ENCODE peak calls at places on chromosomes 2 and 18, in eight cellular contexts. D is pancreas, Y is thoracic aorta, S is GM13977, B is OCI-LY7, L is psoas muscle, F is upper lobe of right lung, K is GM13976. C is an unnamed sample.

GRCh38 chr2:119939915-119940314 is 73.0 kb upstream of the EPB41L5 start:
- DNase-seq in D (no peak), Y (no peak), S (no peak), B (no peak), L (no peak), F (no peak), K (no peak), C (no peak)

GRCh38 chr2:226411727-226412360 is 387.8 kb downstream of the IRS1 start:
- DNase-seq in D (no peak), Y (no peak), S (no peak), B (no peak), L (no peak), F (no peak), K (no peak), C (no peak)

GRCh38 chr2:180983468-180984388 is 3.3 kb downstream of the UBE2E3 start:
- DNase-seq in D (no peak), Y (no peak), S (peak; percentile 37), B (peak; percentile 73), L (no peak), F (no peak), K (peak; percentile 30), C (no peak)

GRCh38 chr2:96072746-96073145 is 38.0 kb upstream of the GPAT2 start:
- DNase-seq in D (no peak), Y (no peak), S (no peak), B (no peak), L (no peak), F (peak; percentile 70), K (no peak), C (no peak)

GRCh38 chr18:51622676-51623075 is 425.2 kb upstream of the MEX3C start:
- DNase-seq in D (no peak), Y (no peak), S (no peak), B (no peak), L (no peak), F (no peak), K (no peak), C (no peak)

GRCh38 chr18:57655740-57656139 is 34.1 kb upstream of the NARS1 start:
- DNase-seq in D (no peak), Y (no peak), S (no peak), B (no peak), L (no peak), F (no peak), K (no peak), C (no peak)

GRCh38 chr2:233758849-233759248 is 1.2 kb upstream of the UGT1A1 start:
- DNase-seq in D (no peak), Y (no peak), S (no peak), B (no peak), L (no peak), F (no peak), K (no peak), C (no peak)

GRCh38 chr18:45249306-45249705 is 366.0 kb upstream of the SLC14A2 start:
- DNase-seq in D (no peak), Y (no peak), S (no peak), B (no peak), L (no peak), F (no peak), K (no peak), C (no peak)

GRCh38 chr2:109466674-109467575 is 146.8 kb downstream of the SEPTIN10 start:
- DNase-seq in D (no peak), Y (no peak), S (no peak), B (no peak), L (no peak), F (peak; percentile 26), K (no peak), C (no peak)

GRCh38 chr2:100880730-100881129 is 60.8 kb downstream of the NPAS2 start:
- DNase-seq in D (no peak), Y (no peak), S (no peak), B (no peak), L (no peak), F (no peak), K (no peak), C (no peak)

GRCh38 chr2:239819974-239820555 is 205.1 kb downstream of the NDUFA10 start:
- DNase-seq in D (no peak), Y (no peak), S (no peak), B (no peak), L (no peak), F (peak; percentile 58), K (no peak), C (no peak)

GRCh38 chr2:235418918-235419317 is 74.9 kb upstream of the AGAP1 start:
- DNase-seq in D (no peak), Y (no peak), S (no peak), B (no peak), L (no peak), F (no peak), K (no peak), C (no peak)
- TF ChIP-seq CTCF in D (no peak), Y (no peak), S (no peak), B (no peak), L (no peak), F (no peak), K (no peak), C (no peak)

GRCh38 chr2:69509750-69510140 is 72.5 kb upstream of the NFU1 start:
- DNase-seq in D (no peak), Y (no peak), S (no peak), B (no peak), L (no peak), F (no peak), K (no peak), C (no peak)

GRCh38 chr2:69510204-69510603 is 73.0 kb upstream of the NFU1 start:
- DNase-seq in D (no peak), Y (no peak), S (no peak), B (no peak), L (no peak), F (no peak), K (no peak), C (no peak)

GRCh38 chr2:69514836-69515235 is 77.6 kb upstream of the NFU1 start:
- DNase-seq in D (no peak), Y (no peak), S (no peak), B (no peak), L (no peak), F (no peak), K (no peak), C (no peak)

GRCh38 chr2:69514406-69514805 is 77.2 kb upstream of the NFU1 start:
- DNase-seq in D (no peak), Y (no peak), S (no peak), B (no peak), L (no peak), F (no peak), K (no peak), C (no peak)

DNA sequence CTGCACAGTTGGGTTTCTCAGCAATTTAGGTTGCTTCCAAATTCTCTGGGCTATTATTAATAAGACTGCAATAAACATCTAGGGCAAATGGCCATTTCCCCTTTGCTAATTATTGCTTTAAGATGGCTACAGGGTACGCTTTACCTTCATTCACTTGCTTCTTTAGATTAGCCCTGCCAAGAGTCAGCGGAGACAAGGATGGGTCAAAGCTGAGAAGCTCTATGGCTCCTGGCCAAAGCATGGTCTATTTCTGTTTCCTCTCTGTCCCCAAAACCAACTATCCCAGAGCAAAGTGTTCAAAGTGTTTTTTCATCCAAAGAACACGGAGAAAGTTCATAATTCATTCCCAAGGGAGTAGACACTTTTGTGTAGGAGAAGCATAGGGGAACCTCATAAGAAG is 75.2 kb upstream of the NFU1 start:
- DNase-seq in D (no peak), Y (no peak), S (no peak), B (no peak), L (no peak), F (no peak), K (no peak), C (no peak)
- TF ChIP-seq CTCF in D (no peak), Y (no peak), S (no peak), B (no peak), L (no peak), F (no peak), K (no peak), C (no peak)

GRCh38 chr2:148918554-148918953 is 43.5 kb downstream of the KIF5C start:
- DNase-seq in D (no peak), Y (no peak), S (no peak), B (no peak), L (no peak), F (no peak), K (no peak), C (no peak)
- TF ChIP-seq CTCF in D (no peak), Y (no peak), S (no peak), B (no peak), L (no peak), F (no peak), K (no peak), C (no peak)

GRCh38 chr2:8802741-8803140 is 34.7 kb downstream of the KIDINS220 start:
- DNase-seq in D (no peak), Y (no peak), S (no peak), B (no peak), L (no peak), F (no peak), K (no peak), C (no peak)
- TF ChIP-seq CTCF in D (no peak), Y (no peak), S (no peak), B (no peak), L (no peak), F (no peak), K (no peak), C (no peak)

GRCh38 chr18:47990981-47991380 is 60.5 kb upstream of the SMAD2 start:
- DNase-seq in D (no peak), Y (no peak), S (no peak), B (no peak), L (no peak), F (no peak), K (no peak), C (no peak)
- TF ChIP-seq CTCF in D (no peak), Y (no peak), S (no peak), B (no peak), L (no peak), F (no peak), K (no peak), C (no peak)

C was measured in endothelial cell.